ENCODE peak calls at places on chromosomes 6 and 20, in five cellular contexts. One of them, this sample, is unnamed.

GRCh38 chr6:148547110-148547509 is 199.7 kb upstream of the UST start:
- DNase-seq in esophagus squamous epithelium: no peak
- DNase-seq in GM12865: no peak
- DNase-seq in MM.1S: no peak
- DNase-seq in brain microvascular endothelial cell: no peak
- DNase-seq in this sample: no peak

GRCh38 chr6:2026133-2026532 is 219.3 kb downstream of the GMDS start:
- DNase-seq in brain microvascular endothelial cell: no peak
- DNase-seq in MM.1S: no peak
- DNase-seq in esophagus squamous epithelium: no peak
- DNase-seq in GM12865: no peak
- DNase-seq in this sample: no peak

GRCh38 chr6:109039795-109040194 is 54.9 kb downstream of the SESN1 start:
- DNase-seq in esophagus squamous epithelium: no peak
- DNase-seq in GM12865: no peak
- DNase-seq in MM.1S: no peak
- DNase-seq in brain microvascular endothelial cell: no peak
- DNase-seq in this sample: no peak

GRCh38 chr6:166820070-166820469 is 136.3 kb downstream of the RNASET2 start:
- DNase-seq in esophagus squamous epithelium: no peak
- DNase-seq in GM12865: no peak
- DNase-seq in brain microvascular endothelial cell: no peak
- DNase-seq in MM.1S: no peak
- DNase-seq in this sample: no peak

GRCh38 chr6:52307900-52308372 is 23.4 kb upstream of the MCM3 start:
- DNase-seq in MM.1S: peak
- DNase-seq in brain microvascular endothelial cell: no peak
- DNase-seq in esophagus squamous epithelium: no peak
- DNase-seq in GM12865: peak
- DNase-seq in this sample: no peak

GRCh38 chr20:51731771-51732453 is 36.3 kb downstream of the ATP9A start:
- DNase-seq in GM12865: no peak
- DNase-seq in MM.1S: no peak
- DNase-seq in esophagus squamous epithelium: no peak
- DNase-seq in brain microvascular endothelial cell: peak
- DNase-seq in this sample: no peak

GRCh38 chr6:1949533-1949932 is 295.9 kb downstream of the GMDS start:
- DNase-seq in MM.1S: no peak
- DNase-seq in GM12865: no peak
- DNase-seq in brain microvascular endothelial cell: no peak
- DNase-seq in esophagus squamous epithelium: no peak
- DNase-seq in this sample: no peak

GRCh38 chr20:7790189-7790588 is 150.1 kb downstream of the HAO1 start:
- DNase-seq in esophagus squamous epithelium: no peak
- DNase-seq in GM12865: no peak
- DNase-seq in MM.1S: no peak
- DNase-seq in brain microvascular endothelial cell: no peak
- DNase-seq in this sample: no peak

GRCh38 chr6:44778513-44778912 is 391.0 kb downstream of the CDC5L start:
- DNase-seq in GM12865: no peak
- DNase-seq in brain microvascular endothelial cell: no peak
- DNase-seq in esophagus squamous epithelium: no peak
- DNase-seq in MM.1S: no peak
- DNase-seq in this sample: no peak

DNA sequence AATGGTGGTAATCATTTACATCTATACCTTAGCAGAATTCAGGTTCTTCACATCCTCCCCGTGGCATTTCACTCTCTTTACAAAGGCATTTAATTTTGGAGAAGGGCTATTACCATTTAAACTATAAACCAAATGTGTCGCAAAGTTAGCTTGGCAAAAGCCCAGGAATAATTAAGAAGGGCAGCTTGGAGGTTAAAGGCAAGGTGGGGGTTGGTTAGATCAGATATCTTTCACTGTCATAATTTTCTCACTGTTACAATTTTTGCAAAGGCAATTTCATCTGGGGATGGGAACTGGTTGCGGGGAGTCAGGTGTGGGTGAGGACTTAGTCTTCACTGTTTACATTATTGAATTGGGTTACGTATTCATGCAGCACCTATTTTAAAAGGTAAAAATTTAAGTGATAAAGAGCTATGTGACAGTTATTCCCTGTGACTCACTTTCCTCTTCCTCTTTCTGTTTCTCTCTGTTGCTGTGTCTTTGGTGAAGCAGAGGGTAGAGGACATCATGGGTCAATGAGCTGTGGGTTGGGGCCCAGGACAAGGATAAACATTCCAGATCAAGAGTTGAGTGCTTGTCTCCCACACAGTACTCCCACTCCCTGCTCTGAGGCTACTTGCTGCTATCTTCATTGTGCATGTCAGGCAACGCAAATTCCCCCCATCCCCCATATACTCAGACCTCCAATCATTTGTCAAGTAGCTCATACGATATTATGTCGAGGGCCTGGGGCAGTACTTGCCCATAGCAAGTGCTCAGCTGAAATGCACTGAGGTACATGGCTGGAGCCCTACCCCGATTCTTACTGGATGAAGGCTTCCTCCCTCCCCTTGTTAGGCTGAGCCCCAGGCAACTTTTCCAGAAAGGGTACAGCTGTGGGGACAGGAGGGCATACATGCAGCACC is 223.1 kb upstream of the MYLIP start:
- DNase-seq in MM.1S: no peak
- DNase-seq in GM12865: peak
- DNase-seq in brain microvascular endothelial cell: no peak
- DNase-seq in esophagus squamous epithelium: no peak
- DNase-seq in this sample: no peak
- H3K4me3 ChIP-seq in MM.1S: no peak
- H3K4me3 ChIP-seq in GM12865: no peak
- H3K4me3 ChIP-seq in brain microvascular endothelial cell: no peak
- H3K4me3 ChIP-seq in esophagus squamous epithelium: no peak
- H3K4me3 ChIP-seq in this sample: no peak

GRCh38 chr6:131929227-131929626 is 21.9 kb downstream of the CCN2 start:
- DNase-seq in esophagus squamous epithelium: no peak
- DNase-seq in MM.1S: no peak
- DNase-seq in GM12865: no peak
- DNase-seq in brain microvascular endothelial cell: no peak
- DNase-seq in this sample: no peak
- TF ChIP-seq CTCF in esophagus squamous epithelium: no peak
- TF ChIP-seq CTCF in MM.1S: peak
- TF ChIP-seq CTCF in GM12865: peak
- TF ChIP-seq CTCF in brain microvascular endothelial cell: peak
- TF ChIP-seq CTCF in this sample: peak

DNA sequence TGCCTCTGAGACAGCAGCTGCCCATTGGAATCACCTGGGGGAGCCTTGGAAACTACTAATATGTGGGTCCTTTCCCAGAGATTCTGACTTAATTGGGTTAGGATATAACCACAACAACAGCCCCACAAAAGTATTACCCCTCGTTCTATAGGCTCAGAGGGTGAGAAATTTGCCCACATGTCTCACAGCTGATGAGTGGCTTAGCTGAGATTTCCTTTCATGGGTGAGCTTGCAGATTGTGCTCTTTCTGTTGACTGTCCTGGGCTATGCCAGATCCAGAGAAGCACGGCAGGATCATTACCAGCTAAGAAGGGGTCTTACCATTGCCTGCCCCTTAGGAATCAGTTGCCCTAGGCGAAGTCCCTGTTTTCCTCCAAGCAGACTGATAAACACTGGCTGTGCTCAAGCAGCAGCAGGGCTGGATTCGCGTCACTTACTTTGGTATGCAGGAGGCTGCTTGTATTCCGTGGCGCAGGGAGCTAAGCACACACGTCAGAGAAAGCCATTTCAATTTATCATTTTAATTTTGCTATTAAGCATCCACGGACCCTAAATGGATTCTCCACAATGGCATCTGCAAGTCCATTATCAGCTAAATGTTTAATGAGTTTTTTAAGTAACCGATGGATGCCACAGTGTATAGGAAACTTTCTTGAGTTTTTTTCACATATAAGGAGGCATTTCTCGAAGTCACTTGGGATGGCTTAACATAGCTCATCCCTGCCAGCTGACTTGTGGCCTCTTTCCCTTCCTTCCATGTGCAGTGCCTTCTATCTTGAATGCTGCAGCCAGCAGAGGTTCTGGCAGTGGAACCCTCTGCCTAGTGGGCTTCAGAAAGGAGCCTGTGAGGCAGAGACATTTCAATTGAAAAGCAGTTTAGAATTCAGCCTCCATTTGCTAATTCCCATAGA is 51.6 kb downstream of the AKAP12 start:
- DNase-seq in esophagus squamous epithelium: no peak
- DNase-seq in MM.1S: no peak
- DNase-seq in GM12865: no peak
- DNase-seq in brain microvascular endothelial cell: peak
- DNase-seq in this sample: peak
- H3K4me3 ChIP-seq in esophagus squamous epithelium: no peak
- H3K4me3 ChIP-seq in MM.1S: no peak
- H3K4me3 ChIP-seq in GM12865: no peak
- H3K4me3 ChIP-seq in brain microvascular endothelial cell: no peak
- H3K4me3 ChIP-seq in this sample: no peak

DNA sequence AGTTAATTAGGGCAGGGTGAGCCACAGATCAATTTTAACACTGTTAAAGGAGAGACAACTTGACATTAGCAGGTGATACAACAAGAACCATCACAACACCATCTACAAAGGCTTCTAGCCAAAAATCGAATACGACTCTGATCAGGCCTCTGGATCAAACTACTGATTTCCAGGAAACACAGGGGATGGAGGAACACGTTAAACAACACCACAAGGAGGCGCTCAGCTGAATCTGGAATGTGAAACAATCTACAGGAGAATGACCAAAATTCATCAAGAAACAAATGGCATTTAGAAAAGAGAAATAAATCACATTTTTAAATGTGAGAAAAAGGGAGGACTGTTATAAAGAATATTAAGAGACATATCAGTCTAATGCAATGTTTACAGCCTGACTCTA is 13.5 kb upstream of the MAFB start:
- DNase-seq in esophagus squamous epithelium: no peak
- DNase-seq in brain microvascular endothelial cell: no peak
- DNase-seq in GM12865: no peak
- DNase-seq in MM.1S: no peak
- DNase-seq in this sample: no peak
- TF ChIP-seq CTCF in esophagus squamous epithelium: no peak
- TF ChIP-seq CTCF in brain microvascular endothelial cell: peak
- TF ChIP-seq CTCF in GM12865: peak
- TF ChIP-seq CTCF in MM.1S: peak
- TF ChIP-seq CTCF in this sample: peak

GRCh38 chr20:21715193-21715881 is 9.9 kb downstream of the PAX1 start:
- DNase-seq in GM12865: no peak
- DNase-seq in esophagus squamous epithelium: no peak
- DNase-seq in MM.1S: no peak
- DNase-seq in brain microvascular endothelial cell: no peak
- DNase-seq in this sample: no peak

GRCh38 chr20:21713901-21714296 is 8.4 kb downstream of the PAX1 start:
- DNase-seq in esophagus squamous epithelium: no peak
- DNase-seq in brain microvascular endothelial cell: no peak
- DNase-seq in GM12865: no peak
- DNase-seq in MM.1S: no peak
- DNase-seq in this sample: no peak

GRCh38 chr20:21714297-21715192 is 9.1 kb downstream of the PAX1 start:
- DNase-seq in MM.1S: no peak
- DNase-seq in esophagus squamous epithelium: no peak
- DNase-seq in GM12865: no peak
- DNase-seq in brain microvascular endothelial cell: no peak
- DNase-seq in this sample: no peak

DNA sequence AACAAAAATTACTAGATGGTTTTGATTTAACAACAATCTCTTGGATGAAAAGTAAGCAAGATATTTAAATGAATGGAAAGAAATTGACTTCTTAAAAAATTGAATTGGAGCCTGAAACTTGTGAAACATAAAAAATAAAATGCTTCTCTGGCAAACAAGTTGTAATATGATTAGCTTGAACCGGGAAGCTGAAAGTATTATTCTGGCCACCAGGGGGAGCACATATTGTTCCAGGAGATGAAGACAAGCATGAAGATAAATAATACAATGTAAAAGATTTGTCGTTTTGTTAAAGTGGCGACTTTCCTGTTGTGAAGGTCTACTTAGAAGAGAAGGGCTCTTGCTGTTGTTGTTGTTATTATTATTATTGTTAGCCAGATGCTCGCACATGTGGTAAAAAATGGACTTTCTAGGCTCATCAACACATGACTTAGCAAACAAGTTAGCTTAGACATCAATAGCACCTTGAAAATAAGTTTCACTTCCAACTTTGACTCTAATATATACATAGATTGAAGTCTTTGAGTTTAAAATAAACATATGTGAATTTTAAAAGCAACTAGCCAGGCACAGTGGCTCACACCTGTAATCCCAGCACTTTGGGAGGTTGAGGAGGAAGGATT is 14.2 kb downstream of the PAX1 start:
- DNase-seq in brain microvascular endothelial cell: peak
- DNase-seq in MM.1S: peak
- DNase-seq in esophagus squamous epithelium: no peak
- DNase-seq in GM12865: peak
- DNase-seq in this sample: peak
- H3K4me3 ChIP-seq in brain microvascular endothelial cell: no peak
- H3K4me3 ChIP-seq in MM.1S: peak
- H3K4me3 ChIP-seq in esophagus squamous epithelium: no peak
- H3K4me3 ChIP-seq in GM12865: no peak
- H3K4me3 ChIP-seq in this sample: no peak

GRCh38 chr6:5213851-5214507 is 46.8 kb downstream of the LYRM4 start:
- DNase-seq in brain microvascular endothelial cell: peak
- DNase-seq in MM.1S: no peak
- DNase-seq in GM12865: no peak
- DNase-seq in esophagus squamous epithelium: no peak
- DNase-seq in this sample: no peak
- TF ChIP-seq CTCF in brain microvascular endothelial cell: peak
- TF ChIP-seq CTCF in MM.1S: no peak
- TF ChIP-seq CTCF in GM12865: no peak
- TF ChIP-seq CTCF in esophagus squamous epithelium: no peak
- TF ChIP-seq CTCF in this sample: no peak

GRCh38 chr6:34237722-34238506 is 1.2 kb downstream of the HMGA1 start:
- DNase-seq in GM12865: peak
- DNase-seq in brain microvascular endothelial cell: no peak
- DNase-seq in esophagus squamous epithelium: no peak
- DNase-seq in MM.1S: peak
- DNase-seq in this sample: no peak

GRCh38 chr6:34235605-34236422 is 859 bp upstream of the HMGA1 start:
- DNase-seq in GM12865: peak
- DNase-seq in MM.1S: no peak
- DNase-seq in brain microvascular endothelial cell: peak
- DNase-seq in esophagus squamous epithelium: no peak
- DNase-seq in this sample: peak

GRCh38 chr6:34236423-34237315 is at the start of gene HMGA1:
- DNase-seq in brain microvascular endothelial cell: peak
- DNase-seq in MM.1S: peak
- DNase-seq in esophagus squamous epithelium: peak
- DNase-seq in GM12865: peak
- DNase-seq in this sample: peak

GRCh38 chr6:34238507-34239239 is 2.0 kb downstream of the HMGA1 start:
- DNase-seq in MM.1S: no peak
- DNase-seq in GM12865: no peak
- DNase-seq in brain microvascular endothelial cell: no peak
- DNase-seq in esophagus squamous epithelium: no peak
- DNase-seq in this sample: no peak

DNA sequence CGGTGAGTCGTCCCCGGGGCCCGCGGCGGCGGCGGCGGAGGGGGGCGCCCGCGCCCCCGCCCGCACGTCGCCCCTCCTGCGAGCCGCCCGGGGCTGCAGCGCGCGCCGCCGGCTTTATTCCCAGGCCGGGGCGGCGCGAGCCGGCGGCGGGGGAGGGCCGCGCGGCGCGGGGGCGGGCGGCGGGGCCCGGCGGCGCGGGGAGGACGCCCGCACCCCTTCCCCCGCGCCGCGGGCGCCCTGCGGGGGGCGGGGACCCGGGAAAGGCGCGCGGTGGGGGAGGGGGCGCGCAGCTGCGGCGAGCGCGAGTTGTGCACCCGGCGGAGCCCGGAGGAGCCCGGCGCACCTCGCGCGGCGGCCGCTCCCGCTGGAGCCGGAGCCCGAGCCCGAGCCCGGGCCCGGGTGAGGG is 646 bp downstream of the HMGA1 start:
- DNase-seq in MM.1S: peak
- DNase-seq in brain microvascular endothelial cell: no peak
- DNase-seq in esophagus squamous epithelium: no peak
- DNase-seq in GM12865: no peak
- DNase-seq in this sample: no peak
- H3K4me3 ChIP-seq in MM.1S: peak
- H3K4me3 ChIP-seq in brain microvascular endothelial cell: peak
- H3K4me3 ChIP-seq in esophagus squamous epithelium: peak
- H3K4me3 ChIP-seq in GM12865: peak
- H3K4me3 ChIP-seq in this sample: peak

This sample was measured in retinal pigment epithelial cell.